ENCODE peak calls at places on chromosomes 7 and 10, in six cellular contexts. L is AG20443, I is body of pancreas, B is anterior cingulate cortex, W is skeletal muscle cell, G is activated T-cell treated with anti-CD3 and anti-CD28 coated beads for 1 hour. Y is an unnamed sample.

GRCh38 chr10:29370612-29371092 is 81.8 kb downstream of the LYZL1 start:
- DNase-seq in B (no peak), G (no peak), W (peak), L (no peak), I (no peak), Y (peak)

GRCh38 chr7:67950321-67951083 is 953.9 kb downstream of the TYW1 start:
- DNase-seq in G (no peak), I (no peak), W (no peak), L (no peak), B (no peak), Y (no peak)

GRCh38 chr10:10975647-10976046 is 42.0 kb upstream of the CELF2 start:
- DNase-seq in I (no peak), L (no peak), W (no peak), G (no peak), B (no peak), Y (no peak)

GRCh38 chr7:2110586-2111396 is 122.0 kb downstream of the MAD1L1 start:
- DNase-seq in G (no peak), I (no peak), W (no peak), L (no peak), B (no peak), Y (no peak)

GRCh38 chr7:132858251-132858650 is 223.6 kb downstream of the CHCHD3 start:
- DNase-seq in B (no peak), G (no peak), W (no peak), L (no peak), I (no peak), Y (no peak)

GRCh38 chr7:142909921-142910521 is 23.5 kb downstream of the TRPV5 start:
- DNase-seq in B (no peak), W (no peak), I (no peak), L (no peak), G (no peak), Y (no peak)

GRCh38 chr10:8211631-8212030 is 157.1 kb downstream of the GATA3 start:
- DNase-seq in G (no peak), W (no peak), I (no peak), L (no peak), B (no peak), Y (no peak)

GRCh38 chr7:69790915-69791473 is 192.7 kb downstream of the AUTS2 start:
- DNase-seq in B (no peak), L (no peak), G (no peak), W (no peak), I (no peak), Y (no peak)

GRCh38 chr7:136339464-136339863 is 362.3 kb upstream of the MTPN start:
- DNase-seq in G (no peak), I (no peak), W (no peak), B (no peak), L (no peak), Y (no peak)

GRCh38 chr7:25858200-25858561 is 293.8 kb upstream of the NFE2L3 start:
- DNase-seq in B (no peak), I (no peak), W (no peak), G (no peak), L (no peak), Y (no peak)

GRCh38 chr10:93916257-93917063 is 22.7 kb downstream of the SLC35G1 start:
- DNase-seq in W (no peak), I (no peak), G (no peak), L (peak), B (no peak), Y (peak)

GRCh38 chr10:107238275-107238674 is 73.8 kb upstream of the SORCS1 start:
- DNase-seq in I (no peak), G (no peak), L (no peak), W (no peak), B (no peak), Y (no peak)

GRCh38 chr7:111878788-111879187 is 316.5 kb upstream of the IMMP2L start:
- DNase-seq in B (no peak), W (no peak), I (no peak), G (no peak), L (no peak), Y (no peak)

GRCh38 chr7:115869811-115870210 is 160.8 kb downstream of the TFEC start:
- DNase-seq in G (no peak), I (no peak), L (no peak), W (no peak), B (no peak), Y (no peak)

GRCh38 chr7:17680026-17680425 is 260.3 kb downstream of the SNX13 start:
- DNase-seq in W (peak), L (peak), I (no peak), B (peak), G (no peak), Y (no peak)

GRCh38 chr7:103106336-103107070 is 31.6 kb downstream of the ARMC10 start:
- DNase-seq in W (no peak), G (no peak), L (no peak), B (no peak), I (no peak), Y (no peak)